ENCODE peak calls at places on chromosomes 7 and 10, in nine cellular contexts. One of them, this sample, is unnamed.

GRCh38 chr10:128525936-128526335 is 399.7 kb upstream of the MKI67 start:
- DNase-seq in kidney epithelial cell: no peak
- DNase-seq in vagina: no peak
- DNase-seq in fibroblast of the aortic adventitia: no peak
- DNase-seq in esophagus muscularis mucosa: no peak
- DNase-seq in heart right ventricle: no peak
- DNase-seq in dorsolateral prefrontal cortex: no peak
- DNase-seq in left lung: no peak
- DNase-seq in uterus: no peak
- DNase-seq in this sample: no peak

GRCh38 chr7:36742911-36743775 is 18.8 kb upstream of the AOAH start:
- DNase-seq in heart right ventricle: no peak
- DNase-seq in esophagus muscularis mucosa: peak
- DNase-seq in kidney epithelial cell: no peak
- DNase-seq in fibroblast of the aortic adventitia: no peak
- DNase-seq in dorsolateral prefrontal cortex: no peak
- DNase-seq in uterus: no peak
- DNase-seq in vagina: peak
- DNase-seq in left lung: peak
- DNase-seq in this sample: no peak

GRCh38 chr10:101986277-101986971 is 69.5 kb downstream of the ARMH3 start:
- DNase-seq in left lung: peak
- DNase-seq in esophagus muscularis mucosa: no peak
- DNase-seq in dorsolateral prefrontal cortex: no peak
- DNase-seq in uterus: no peak
- DNase-seq in fibroblast of the aortic adventitia: peak
- DNase-seq in kidney epithelial cell: no peak
- DNase-seq in heart right ventricle: peak
- DNase-seq in vagina: no peak
- DNase-seq in this sample: no peak

GRCh38 chr7:23044581-23044980 is 30.7 kb upstream of the HYCC1 start:
- DNase-seq in vagina: no peak
- DNase-seq in esophagus muscularis mucosa: no peak
- DNase-seq in left lung: no peak
- DNase-seq in kidney epithelial cell: no peak
- DNase-seq in dorsolateral prefrontal cortex: no peak
- DNase-seq in uterus: no peak
- DNase-seq in fibroblast of the aortic adventitia: no peak
- DNase-seq in heart right ventricle: no peak
- DNase-seq in this sample: no peak

GRCh38 chr10:77351386-77351785 is 286.2 kb downstream of the KCNMA1 start:
- DNase-seq in left lung: no peak
- DNase-seq in fibroblast of the aortic adventitia: peak
- DNase-seq in esophagus muscularis mucosa: no peak
- DNase-seq in kidney epithelial cell: no peak
- DNase-seq in uterus: no peak
- DNase-seq in heart right ventricle: no peak
- DNase-seq in dorsolateral prefrontal cortex: no peak
- DNase-seq in vagina: no peak
- DNase-seq in this sample: no peak

GRCh38 chr7:140484951-140485350 is 5.6 kb upstream of the MKRN1 start:
- DNase-seq in heart right ventricle: no peak
- DNase-seq in left lung: no peak
- DNase-seq in esophagus muscularis mucosa: no peak
- DNase-seq in vagina: no peak
- DNase-seq in dorsolateral prefrontal cortex: no peak
- DNase-seq in uterus: no peak
- DNase-seq in kidney epithelial cell: no peak
- DNase-seq in fibroblast of the aortic adventitia: no peak
- DNase-seq in this sample: no peak

GRCh38 chr10:13555884-13556529 is 27.2 kb upstream of the BEND7 start:
- DNase-seq in esophagus muscularis mucosa: no peak
- DNase-seq in fibroblast of the aortic adventitia: no peak
- DNase-seq in heart right ventricle: no peak
- DNase-seq in vagina: no peak
- DNase-seq in left lung: no peak
- DNase-seq in kidney epithelial cell: no peak
- DNase-seq in dorsolateral prefrontal cortex: no peak
- DNase-seq in uterus: no peak
- DNase-seq in this sample: peak

GRCh38 chr10:114631090-114631677 is 26.9 kb downstream of the ABLIM1 start:
- DNase-seq in vagina: no peak
- DNase-seq in esophagus muscularis mucosa: no peak
- DNase-seq in left lung: no peak
- DNase-seq in dorsolateral prefrontal cortex: no peak
- DNase-seq in kidney epithelial cell: no peak
- DNase-seq in fibroblast of the aortic adventitia: no peak
- DNase-seq in uterus: no peak
- DNase-seq in heart right ventricle: no peak
- DNase-seq in this sample: no peak

GRCh38 chr10:77501152-77501845 is 136.3 kb downstream of the KCNMA1 start:
- DNase-seq in vagina: no peak
- DNase-seq in dorsolateral prefrontal cortex: peak
- DNase-seq in esophagus muscularis mucosa: no peak
- DNase-seq in kidney epithelial cell: no peak
- DNase-seq in heart right ventricle: no peak
- DNase-seq in uterus: peak
- DNase-seq in fibroblast of the aortic adventitia: peak
- DNase-seq in left lung: peak
- DNase-seq in this sample: no peak

GRCh38 chr10:79073784-79074432 is 5.1 kb downstream of the ZMIZ1 start:
- DNase-seq in left lung: no peak
- DNase-seq in kidney epithelial cell: no peak
- DNase-seq in dorsolateral prefrontal cortex: no peak
- DNase-seq in fibroblast of the aortic adventitia: peak
- DNase-seq in vagina: no peak
- DNase-seq in esophagus muscularis mucosa: no peak
- DNase-seq in uterus: no peak
- DNase-seq in heart right ventricle: peak
- DNase-seq in this sample: peak

GRCh38 chr7:157687158-157687557 is 350.4 kb downstream of the DNAJB6 start:
- DNase-seq in uterus: no peak
- DNase-seq in esophagus muscularis mucosa: no peak
- DNase-seq in fibroblast of the aortic adventitia: no peak
- DNase-seq in kidney epithelial cell: no peak
- DNase-seq in heart right ventricle: no peak
- DNase-seq in dorsolateral prefrontal cortex: no peak
- DNase-seq in left lung: no peak
- DNase-seq in vagina: no peak
- DNase-seq in this sample: no peak

GRCh38 chr7:139776486-139777303 is 1.1 kb downstream of the HIPK2 start:
- DNase-seq in vagina: no peak
- DNase-seq in esophagus muscularis mucosa: no peak
- DNase-seq in heart right ventricle: no peak
- DNase-seq in fibroblast of the aortic adventitia: peak
- DNase-seq in left lung: no peak
- DNase-seq in uterus: no peak
- DNase-seq in kidney epithelial cell: no peak
- DNase-seq in dorsolateral prefrontal cortex: no peak
- DNase-seq in this sample: no peak

DNA sequence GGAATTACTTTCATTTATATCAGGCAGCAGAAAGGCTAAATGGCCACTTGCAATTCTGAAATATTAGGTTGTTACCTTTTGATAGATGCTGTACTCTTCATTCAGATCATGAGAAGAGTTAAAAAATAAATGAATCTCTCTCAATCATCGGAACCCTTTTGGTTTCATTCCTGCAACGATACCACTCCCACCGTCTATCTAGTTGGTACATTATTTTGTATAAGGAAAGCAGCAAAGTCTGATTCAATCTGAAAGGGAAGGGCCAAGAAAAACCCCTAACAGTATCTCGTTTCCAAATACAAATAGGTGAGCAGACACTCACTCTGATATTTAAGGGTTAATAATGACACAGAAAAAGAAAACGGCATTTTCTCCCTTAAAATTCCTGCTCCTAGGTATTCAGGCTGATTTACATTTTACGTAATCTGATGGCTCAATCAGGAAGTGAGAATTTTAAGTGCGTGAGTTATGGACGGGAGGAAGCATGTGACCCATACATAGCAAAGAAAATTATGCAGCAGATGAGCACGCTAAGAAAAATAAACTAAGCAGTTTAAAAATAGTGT is 209.4 kb upstream of the KLF14 start:
- DNase-seq in vagina: no peak
- DNase-seq in dorsolateral prefrontal cortex: no peak
- DNase-seq in esophagus muscularis mucosa: no peak
- DNase-seq in heart right ventricle: no peak
- DNase-seq in uterus: no peak
- DNase-seq in fibroblast of the aortic adventitia: peak
- DNase-seq in kidney epithelial cell: no peak
- DNase-seq in left lung: no peak
- DNase-seq in this sample: no peak
- H3K4me3 ChIP-seq in vagina: peak
- H3K4me3 ChIP-seq in dorsolateral prefrontal cortex: peak
- H3K4me3 ChIP-seq in esophagus muscularis mucosa: peak
- H3K4me3 ChIP-seq in heart right ventricle: peak
- H3K4me3 ChIP-seq in uterus: peak
- H3K4me3 ChIP-seq in fibroblast of the aortic adventitia: peak
- H3K4me3 ChIP-seq in kidney epithelial cell: peak
- H3K4me3 ChIP-seq in left lung: peak
- H3K4me3 ChIP-seq in this sample: no peak

GRCh38 chr7:97772034-97772891 is 40.4 kb downstream of the TAC1 start:
- DNase-seq in vagina: no peak
- DNase-seq in dorsolateral prefrontal cortex: no peak
- DNase-seq in fibroblast of the aortic adventitia: no peak
- DNase-seq in esophagus muscularis mucosa: no peak
- DNase-seq in uterus: no peak
- DNase-seq in left lung: no peak
- DNase-seq in kidney epithelial cell: no peak
- DNase-seq in heart right ventricle: no peak
- DNase-seq in this sample: no peak

GRCh38 chr7:97771576-97771975 is 39.7 kb downstream of the TAC1 start:
- DNase-seq in vagina: no peak
- DNase-seq in esophagus muscularis mucosa: no peak
- DNase-seq in kidney epithelial cell: no peak
- DNase-seq in dorsolateral prefrontal cortex: no peak
- DNase-seq in left lung: no peak
- DNase-seq in heart right ventricle: no peak
- DNase-seq in uterus: no peak
- DNase-seq in fibroblast of the aortic adventitia: no peak
- DNase-seq in this sample: no peak

GRCh38 chr7:97770845-97771244 is 39.0 kb downstream of the TAC1 start:
- DNase-seq in kidney epithelial cell: no peak
- DNase-seq in heart right ventricle: no peak
- DNase-seq in left lung: no peak
- DNase-seq in fibroblast of the aortic adventitia: no peak
- DNase-seq in dorsolateral prefrontal cortex: no peak
- DNase-seq in esophagus muscularis mucosa: no peak
- DNase-seq in vagina: no peak
- DNase-seq in uterus: no peak
- DNase-seq in this sample: no peak
- TF ChIP-seq CTCF in kidney epithelial cell: no peak
- TF ChIP-seq CTCF in heart right ventricle: no peak
- TF ChIP-seq CTCF in left lung: no peak
- TF ChIP-seq CTCF in fibroblast of the aortic adventitia: no peak
- TF ChIP-seq CTCF in dorsolateral prefrontal cortex: no peak
- TF ChIP-seq CTCF in esophagus muscularis mucosa: no peak
- TF ChIP-seq CTCF in vagina: no peak
- TF ChIP-seq CTCF in uterus: no peak
- TF ChIP-seq CTCF in this sample: no peak

DNA sequence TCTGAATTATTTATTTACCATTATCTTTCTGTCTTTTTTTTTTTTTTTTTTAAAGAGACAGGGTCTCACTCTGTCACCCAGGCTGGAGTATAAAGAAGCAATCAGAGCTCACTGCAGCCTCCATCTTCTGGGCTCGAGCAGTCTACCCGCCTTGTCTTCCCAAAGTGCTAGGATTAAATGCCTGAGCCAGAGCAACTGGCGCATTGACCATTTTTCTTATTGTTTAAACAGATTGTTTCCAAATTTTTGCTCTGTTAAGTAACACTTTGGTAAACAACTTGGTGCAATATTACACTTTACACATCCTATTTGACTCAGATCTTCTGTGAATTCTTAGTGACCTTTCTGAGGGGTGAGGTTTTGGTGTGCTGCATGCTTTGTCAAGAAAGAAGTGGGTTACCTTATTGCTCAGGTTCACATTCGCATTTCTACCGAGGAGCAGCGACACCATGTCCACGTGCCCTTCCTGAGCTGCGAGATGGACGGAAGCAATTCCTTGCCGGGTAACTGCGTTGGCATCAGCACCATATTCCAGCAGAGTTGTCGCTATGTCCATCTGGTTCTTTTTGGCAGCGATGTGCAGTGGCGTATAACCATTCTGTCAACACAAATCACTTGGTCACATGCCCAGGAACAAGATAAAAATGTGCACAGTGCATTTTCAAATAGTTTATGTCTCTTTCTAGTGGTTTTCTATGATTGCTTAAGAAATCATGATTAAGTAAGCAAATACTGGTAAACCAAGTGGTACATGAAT is 203.2 kb downstream of the ANK3 start:
- DNase-seq in kidney epithelial cell: no peak
- DNase-seq in dorsolateral prefrontal cortex: peak
- DNase-seq in fibroblast of the aortic adventitia: peak
- DNase-seq in left lung: no peak
- DNase-seq in vagina: no peak
- DNase-seq in uterus: no peak
- DNase-seq in heart right ventricle: peak
- DNase-seq in esophagus muscularis mucosa: no peak
- DNase-seq in this sample: no peak
- H3K4me3 ChIP-seq in kidney epithelial cell: no peak
- H3K4me3 ChIP-seq in dorsolateral prefrontal cortex: no peak
- H3K4me3 ChIP-seq in fibroblast of the aortic adventitia: no peak
- H3K4me3 ChIP-seq in left lung: no peak
- H3K4me3 ChIP-seq in vagina: no peak
- H3K4me3 ChIP-seq in uterus: no peak
- H3K4me3 ChIP-seq in heart right ventricle: no peak
- H3K4me3 ChIP-seq in esophagus muscularis mucosa: no peak
- H3K4me3 ChIP-seq in this sample: no peak

GRCh38 chr10:126133906-126134703 is 237.7 kb downstream of the FANK1 start:
- DNase-seq in uterus: no peak
- DNase-seq in fibroblast of the aortic adventitia: peak
- DNase-seq in left lung: no peak
- DNase-seq in dorsolateral prefrontal cortex: no peak
- DNase-seq in esophagus muscularis mucosa: no peak
- DNase-seq in kidney epithelial cell: no peak
- DNase-seq in vagina: no peak
- DNase-seq in heart right ventricle: no peak
- DNase-seq in this sample: no peak

GRCh38 chr10:126133082-126133620 is 236.8 kb downstream of the FANK1 start:
- DNase-seq in vagina: no peak
- DNase-seq in uterus: no peak
- DNase-seq in esophagus muscularis mucosa: peak
- DNase-seq in kidney epithelial cell: no peak
- DNase-seq in left lung: no peak
- DNase-seq in heart right ventricle: no peak
- DNase-seq in dorsolateral prefrontal cortex: no peak
- DNase-seq in fibroblast of the aortic adventitia: no peak
- DNase-seq in this sample: no peak

GRCh38 chr10:126135939-126136595 is 239.7 kb downstream of the FANK1 start:
- DNase-seq in left lung: no peak
- DNase-seq in dorsolateral prefrontal cortex: no peak
- DNase-seq in fibroblast of the aortic adventitia: no peak
- DNase-seq in heart right ventricle: no peak
- DNase-seq in uterus: no peak
- DNase-seq in kidney epithelial cell: no peak
- DNase-seq in vagina: no peak
- DNase-seq in esophagus muscularis mucosa: no peak
- DNase-seq in this sample: no peak

GRCh38 chr10:126137557-126138221 is 241.3 kb downstream of the FANK1 start:
- DNase-seq in heart right ventricle: no peak
- DNase-seq in fibroblast of the aortic adventitia: no peak
- DNase-seq in kidney epithelial cell: no peak
- DNase-seq in esophagus muscularis mucosa: no peak
- DNase-seq in dorsolateral prefrontal cortex: no peak
- DNase-seq in vagina: no peak
- DNase-seq in uterus: no peak
- DNase-seq in left lung: no peak
- DNase-seq in this sample: no peak

GRCh38 chr10:126135177-126135576 is 238.8 kb downstream of the FANK1 start:
- DNase-seq in dorsolateral prefrontal cortex: no peak
- DNase-seq in vagina: no peak
- DNase-seq in kidney epithelial cell: no peak
- DNase-seq in left lung: no peak
- DNase-seq in uterus: no peak
- DNase-seq in esophagus muscularis mucosa: no peak
- DNase-seq in heart right ventricle: no peak
- DNase-seq in fibroblast of the aortic adventitia: peak
- DNase-seq in this sample: no peak
- TF ChIP-seq CTCF in dorsolateral prefrontal cortex: no peak
- TF ChIP-seq CTCF in vagina: no peak
- TF ChIP-seq CTCF in kidney epithelial cell: no peak
- TF ChIP-seq CTCF in left lung: no peak
- TF ChIP-seq CTCF in uterus: no peak
- TF ChIP-seq CTCF in esophagus muscularis mucosa: no peak
- TF ChIP-seq CTCF in heart right ventricle: no peak
- TF ChIP-seq CTCF in fibroblast of the aortic adventitia: peak
- TF ChIP-seq CTCF in this sample: no peak